ENCODE peak calls at places on chromosomes 13 and 19, in four cellular contexts. U, L, G and T are unnamed samples.
A peak's percentile ranks its signal among the peaks of the same experiment; 100 is the strongest.

GRCh38 chr19:31352296-31352781 is 3.1 kb upstream of the TSHZ3 start:
- DNase-seq in U (no peak), G (no peak), L (peak; percentile 62), T (no peak)

GRCh38 chr13:75514080-75515040 is 23.3 kb downstream of the COMMD6 start:
- DNase-seq in G (no peak), L (no peak), U (no peak), T (no peak)

GRCh38 chr13:64684685-64685431 is 2545.3 kb downstream of the PCDH9 start:
- DNase-seq in L (peak; percentile 44), G (no peak), U (no peak), T (no peak)

GRCh38 chr19:46716013-46716671 is 772 bp downstream of the PRKD2 start:
- DNase-seq in L (peak; percentile 75), U (peak; percentile 44), G (no peak), T (peak; percentile 38)

GRCh38 chr13:21336609-21337008 is 122.5 kb downstream of the ZDHHC20 start:
- DNase-seq in U (no peak), L (no peak), G (no peak), T (no peak)

GRCh38 chr13:109707044-109707794 is 79.2 kb downstream of the IRS2 start:
- DNase-seq in U (no peak), G (no peak), L (no peak), T (peak; percentile 93)

GRCh38 chr19:45477713-45478453 is 10.1 kb downstream of the FOSB start:
- DNase-seq in L (no peak), G (no peak), U (no peak), T (peak; percentile 10)

GRCh38 chr13:67238277-67238859 is 8.2 kb upstream of the PCDH9 start:
- DNase-seq in G (no peak), L (peak; percentile 24), U (peak; percentile 9), T (no peak)

GRCh38 chr19:58154679-58155648 is 4.4 kb upstream of the ZNF329 start:
- DNase-seq in G (peak; percentile 92), U (peak; percentile 84), L (peak; percentile 98), T (peak; percentile 95)

GRCh38 chr19:14629557-14629956 is 45.1 kb downstream of the ADGRE3 start:
- DNase-seq in U (no peak), G (no peak), L (no peak), T (no peak)

GRCh38 chr13:112756967-112757758 is 67.3 kb downstream of the ATP11A start:
- DNase-seq in L (no peak), G (no peak), U (no peak), T (no peak)

GRCh38 chr19:18484992-18485391 is 36.9 kb downstream of the ELL start:
- DNase-seq in U (peak; percentile 50), G (no peak), L (no peak), T (no peak)

GRCh38 chr13:53200498-53201453 is 172.2 kb downstream of the OLFM4 start:
- DNase-seq in U (no peak), L (peak; percentile 92), G (no peak), T (no peak)

GRCh38 chr19:52138614-52139290 is 986 bp downstream of the ZNF616 start:
- DNase-seq in U (peak; percentile 49), L (peak; percentile 92), G (no peak), T (peak; percentile 75)

GRCh38 chr13:27117947-27118346 is 53.7 kb downstream of the USP12 start:
- DNase-seq in L (no peak), U (no peak), G (no peak), T (no peak)

GRCh38 chr19:33641261-33641660 is 19.5 kb downstream of the CHST8 start:
- DNase-seq in L (no peak), U (no peak), G (no peak), T (no peak)

GRCh38 chr19:38429055-38429810 is 3.2 kb upstream of the RASGRP4 start:
- DNase-seq in L (no peak), G (no peak), U (no peak), T (no peak)

GRCh38 chr19:34808566-34808965 is 35.6 kb upstream of the ZNF599 start:
- DNase-seq in U (no peak), G (no peak), L (no peak), T (no peak)

GRCh38 chr13:41515491-41516139 is 58.3 kb downstream of the RGCC start:
- DNase-seq in L (no peak), U (no peak), G (no peak), T (no peak)

GRCh38 chr13:85543144-85543543 is 256.1 kb downstream of the SLITRK6 start:
- DNase-seq in U (no peak), L (no peak), G (no peak), T (peak; percentile 22)

GRCh38 chr13:23392925-23393645 is 40.4 kb downstream of the SACS start:
- DNase-seq in L (no peak), G (no peak), U (no peak), T (no peak)

GRCh38 chr13:44263920-44264610 is 109.6 kb upstream of the SERP2 start:
- DNase-seq in G (no peak), U (no peak), L (no peak), T (no peak)

GRCh38 chr13:48962281-48962680 is 13.4 kb upstream of the FNDC3A start:
- DNase-seq in G (no peak), U (no peak), L (no peak), T (no peak)

GRCh38 chr19:6076675-6077463 is 33.4 kb downstream of the RFX2 start:
- DNase-seq in G (peak; percentile 35), L (no peak), U (no peak), T (no peak)

GRCh38 chr13:46605089-46605488 is 52.1 kb downstream of the LRCH1 start:
- DNase-seq in L (no peak), U (no peak), G (no peak), T (no peak)

GRCh38 chr13:62320731-62321130 is 905.1 kb upstream of the PCDH20 start:
- DNase-seq in L (no peak), U (no peak), G (no peak), T (no peak)

GRCh38 chr13:62320129-62320724 is 904.6 kb upstream of the PCDH20 start:
- DNase-seq in U (no peak), L (peak; percentile 63), G (peak; percentile 54), T (no peak)

GRCh38 chr13:62321895-62322294 is 906.2 kb upstream of the PCDH20 start:
- DNase-seq in U (no peak), G (no peak), L (no peak), T (no peak)

GRCh38 chr13:62324842-62325241 is 909.2 kb upstream of the PCDH20 start:
- DNase-seq in L (no peak), G (no peak), U (no peak), T (no peak)

DNA sequence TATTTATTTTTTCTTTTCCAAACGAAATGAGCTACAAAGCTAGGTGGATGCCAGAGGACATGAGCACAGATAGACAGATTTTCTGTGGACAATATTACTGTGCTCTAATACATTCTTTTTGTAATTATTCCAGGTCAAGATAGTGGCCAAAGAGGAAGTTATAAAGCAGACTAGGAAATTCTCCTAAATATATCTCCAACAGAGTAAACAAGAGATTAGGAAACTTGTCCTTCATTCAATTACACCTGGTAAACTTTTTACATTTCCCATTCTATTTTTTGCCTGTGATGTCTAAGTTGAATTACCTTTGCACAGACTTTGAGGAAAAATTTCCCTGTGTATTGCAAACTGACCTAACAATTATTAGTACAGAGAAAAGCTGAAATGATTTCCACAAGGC is 905.5 kb upstream of the PCDH20 start:
- DNase-seq in G (no peak), L (no peak), U (no peak), T (no peak)
- H3K4me2 ChIP-seq in G (no peak overlapping the region), L (no peak overlapping the region), U (no peak overlapping the region), T (no peak overlapping the region)

DNA sequence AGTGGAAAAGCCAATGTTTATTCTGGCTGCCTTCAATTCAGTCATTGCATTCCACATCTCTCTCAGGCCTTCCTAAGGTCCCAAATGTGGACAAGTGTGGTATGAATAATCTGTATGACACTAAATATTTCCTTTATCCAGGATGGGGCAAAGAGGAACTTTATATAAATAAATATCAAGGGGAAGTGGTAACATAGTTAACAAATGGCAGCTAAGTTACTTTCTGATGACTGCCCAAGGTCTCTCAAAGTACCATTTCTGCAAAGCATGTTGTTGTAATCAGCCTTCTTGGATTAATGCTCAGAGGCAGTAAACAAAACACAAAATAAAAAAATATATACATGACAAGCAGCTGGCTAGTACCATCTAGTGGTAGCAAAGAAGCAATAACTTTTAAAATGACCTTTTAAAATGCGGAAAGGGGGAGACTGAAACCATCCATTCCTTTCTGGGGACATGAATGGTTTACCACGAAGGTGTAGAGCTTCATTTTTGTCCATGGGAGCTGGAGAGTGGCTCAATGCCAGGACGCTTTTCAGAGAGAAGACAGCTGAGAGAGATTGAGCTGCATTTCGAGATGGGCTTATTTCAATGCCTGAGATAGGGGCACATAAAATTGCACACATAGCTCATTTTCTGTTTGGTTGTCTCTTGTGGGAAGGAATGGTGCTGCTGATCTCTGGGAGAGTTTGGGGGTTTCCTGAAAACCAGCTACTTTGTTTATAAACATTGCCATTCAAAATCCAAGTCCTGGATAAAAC is 259.2 kb downstream of the RFC3 start:
- DNase-seq in L (peak; percentile 55), U (no peak), G (peak; percentile 36), T (no peak)
- H3K4me2 ChIP-seq in L (no peak overlapping the region), U (no peak overlapping the region), G (peak overlapping the region; percentile 69), T (no peak overlapping the region)

DNA sequence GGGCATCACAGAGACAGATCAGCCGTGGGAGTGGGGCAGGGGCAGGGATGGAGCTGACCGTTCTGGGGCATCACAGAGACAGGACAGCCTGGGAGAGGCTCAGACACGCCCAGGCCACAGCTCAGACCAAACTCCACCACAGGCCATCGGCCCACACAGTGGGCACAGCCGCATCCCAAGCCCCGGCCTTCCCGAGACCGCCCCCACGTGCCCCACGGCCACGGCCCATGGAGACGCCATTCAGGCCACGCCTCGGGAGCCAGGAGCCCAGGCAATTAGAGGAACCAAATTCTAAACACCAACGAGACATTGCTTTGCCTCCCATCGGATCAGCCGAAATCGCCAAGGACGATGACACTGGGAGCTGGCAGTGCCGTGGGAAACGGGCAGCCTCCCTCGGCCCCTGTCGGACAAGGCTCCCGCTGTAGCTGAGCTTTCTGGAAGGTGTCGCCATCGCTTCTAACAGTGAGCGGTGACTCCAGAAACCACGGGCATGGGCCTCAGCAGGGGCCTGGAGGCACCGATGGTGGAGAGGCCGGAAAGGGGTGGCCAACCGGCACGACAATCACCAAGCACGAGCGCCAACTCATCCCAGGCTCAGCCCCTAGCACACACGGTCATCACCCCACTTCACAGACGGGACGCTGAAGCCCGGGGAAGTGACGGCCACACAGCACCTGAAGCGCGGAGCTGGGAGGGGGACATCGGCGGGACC is 2.4 kb downstream of the PIP5K1C start:
- DNase-seq in U (no peak), L (no peak), G (no peak), T (no peak)
- H3K4me2 ChIP-seq in U (peak overlapping the region; percentile 53), L (no peak overlapping the region), G (no peak overlapping the region), T (peak overlapping the region; percentile 99)

DNA sequence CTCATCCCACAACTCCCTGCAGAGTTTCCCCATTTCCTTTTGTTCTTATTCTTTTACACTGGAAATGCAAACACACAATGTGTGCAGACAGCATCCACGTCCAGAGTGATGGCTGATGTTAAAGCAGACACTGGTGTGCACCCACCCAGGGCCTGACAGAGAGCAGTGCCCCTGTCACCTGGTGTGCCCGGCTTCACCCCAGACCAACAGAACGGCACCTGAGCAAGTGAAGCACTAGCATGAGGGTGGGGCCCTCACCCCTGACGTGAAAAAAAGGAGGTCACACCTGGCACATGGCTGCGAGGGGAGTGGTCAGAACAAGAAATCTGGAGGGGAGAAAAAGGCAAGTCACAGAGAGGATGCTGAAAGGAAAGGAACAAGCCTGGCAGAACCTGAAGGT is 12.3 kb downstream of the ZNF575 start:
- DNase-seq in G (no peak), L (no peak), U (no peak), T (no peak)
- H3K4me2 ChIP-seq in G (no peak overlapping the region), L (no peak overlapping the region), U (no peak overlapping the region), T (no peak overlapping the region)

DNA sequence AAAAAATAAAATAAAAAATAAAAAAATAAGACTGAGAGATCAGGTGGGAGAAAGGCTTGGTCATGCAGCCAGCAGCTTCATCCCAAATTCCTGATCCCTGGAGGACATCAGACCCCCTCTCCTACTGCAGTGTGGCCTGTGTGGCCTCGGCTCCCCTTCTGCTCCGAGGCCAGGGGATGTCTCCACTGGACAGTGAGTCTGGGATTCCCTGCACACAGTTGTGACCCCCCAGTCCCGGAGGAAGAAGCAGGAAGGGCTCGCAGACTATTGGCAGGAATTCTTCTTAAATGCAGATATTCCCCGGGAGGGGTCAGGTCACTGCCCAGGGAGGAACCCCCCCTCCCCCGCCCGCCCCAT is 41.9 kb downstream of the ZNF627 start:
- DNase-seq in L (no peak), U (no peak), G (no peak), T (no peak)
- H3K4me2 ChIP-seq in L (peak overlapping the region; percentile 71), U (peak overlapping the region; percentile 81), G (peak overlapping the region; percentile 93), T (peak overlapping the region; percentile 97)